ENCODE peak calls at places on chromosomes 5 and 9, in five cellular contexts. P is activated CD4-positive, CD25-positive, alpha-beta regulatory T cell; X is posterior vena cava; F is T-helper 17 cell; Y is NCI-H2081. D is an unnamed sample.

GRCh38 chr9:138025908-138026307 is 148.3 kb downstream of the CACNA1B start:
- DNase-seq in X (no peak), P (no peak), Y (no peak), F (no peak), D (no peak)

GRCh38 chr5:175682664-175683063 is 24.8 kb downstream of the HRH2 start:
- DNase-seq in X (no peak), Y (no peak), F (no peak), P (no peak), D (peak; percentile 73)

GRCh38 chr9:133144142-133144886 is 19.4 kb downstream of the GBGT1 start:
- DNase-seq in Y (peak; percentile 65), X (peak; percentile 95), F (peak; percentile 88), P (peak; percentile 80), D (peak; percentile 85)

GRCh38 chr9:121751686-121752445 is 100.4 kb downstream of the DAB2IP start:
- DNase-seq in X (no peak), Y (no peak), F (no peak), P (no peak), D (no peak)

GRCh38 chr5:44233691-44234090 is 155.5 kb downstream of the FGF10 start:
- DNase-seq in F (no peak), Y (no peak), X (no peak), P (no peak), D (no peak)

GRCh38 chr9:34685591-34685990 is 5.5 kb downstream of the CCL19 start:
- DNase-seq in Y (no peak), X (no peak), P (no peak), F (no peak), D (peak; percentile 15)

GRCh38 chr9:91978739-91979414 is 28.8 kb upstream of the ROR2 start:
- DNase-seq in F (no peak), X (no peak), Y (peak; percentile 12), P (no peak), D (no peak)

GRCh38 chr9:107279084-107279483 is 4.0 kb upstream of the RAD23B start:
- DNase-seq in P (no peak), X (no peak), Y (no peak), F (no peak), D (no peak)

GRCh38 chr5:60960591-60960990 is 15.6 kb downstream of the NDUFAF2 start:
- DNase-seq in Y (no peak), F (no peak), P (no peak), X (no peak), D (no peak)

GRCh38 chr9:33737811-33738606 is 57.4 kb upstream of the PRSS3 start:
- DNase-seq in P (no peak), F (no peak), X (no peak), Y (peak; percentile 44), D (no peak)

GRCh38 chr5:126883801-126884200 is 106.9 kb downstream of the LMNB1 start:
- DNase-seq in F (no peak), X (no peak), Y (no peak), P (no peak), D (no peak)

GRCh38 chr5:150075806-150076205 is 10.5 kb downstream of the CSF1R start:
- DNase-seq in Y (no peak), F (no peak), P (no peak), X (no peak), D (peak; percentile 67)

GRCh38 chr5:55993013-55993412 is 1.8 kb downstream of the IL6ST start:
- DNase-seq in P (no peak), Y (no peak), X (no peak), F (no peak), D (no peak)

D was measured in cardiac septum.